ENCODE peak calls at places on chromosomes 2 and 18, in seven cellular contexts. M, S, T, K, X, B and R are unnamed samples.

GRCh38 chr18:74083071-74083954 is 64.3 kb downstream of the FBXO15 start:
- DNase-seq in B (no peak), X (no peak), M (peak; percentile 21), K (no peak), S (no peak), T (no peak), R (peak; percentile 2)

GRCh38 chr2:232042911-232043564 is 81.5 kb downstream of the DIS3L2 start:
- DNase-seq in K (no peak), B (no peak), X (no peak), M (no peak), S (peak; percentile 61), T (peak; percentile 8), R (peak; percentile 36)

GRCh38 chr2:47737191-47737975 is 45.6 kb upstream of the MSH6 start:
- DNase-seq in X (no peak), K (no peak), T (no peak), B (no peak), M (no peak), S (no peak), R (no peak)

GRCh38 chr18:64765908-64766307 is 617.0 kb upstream of the LINC00305 start:
- DNase-seq in B (no peak), K (no peak), X (no peak), S (no peak), T (no peak), M (no peak), R (no peak)

GRCh38 chr18:57134564-57135211 is 12.2 kb upstream of the BOD1L2 start:
- DNase-seq in B (no peak), S (peak; percentile 4), T (peak; percentile 0), X (no peak), M (no peak), K (no peak), R (peak; percentile 19)

GRCh38 chr2:190551928-190552327 is 17.4 kb upstream of the NEMP2 start:
- DNase-seq in S (no peak), K (no peak), M (no peak), T (no peak), X (no peak), B (no peak), R (no peak)

GRCh38 chr2:197137826-197138480 is 172.6 kb downstream of the ANKRD44 start:
- DNase-seq in X (no peak), T (no peak), K (no peak), M (no peak), B (no peak), S (no peak), R (peak; percentile 26)

GRCh38 chr2:239839306-239839705 is 185.8 kb downstream of the NDUFA10 start:
- DNase-seq in X (no peak), K (no peak), M (no peak), B (no peak), S (no peak), T (no peak), R (no peak)

GRCh38 chr2:27489498-27490397 is at the start of gene IFT172:
- DNase-seq in K (peak; percentile 97), T (peak; percentile 93), B (peak; percentile 99), S (peak; percentile 98), M (peak; percentile 99), X (peak; percentile 89), R (peak; percentile 98)